ENCODE peak calls at places on chromosomes 16 and 17, in seven cellular contexts. T, V, L, E, D, F and W are unnamed samples.

GRCh38 chr16:4979164-4979563 is 21.0 kb downstream of the SEC14L5 start:
- DNase-seq in T (no peak), V (no peak), L (no peak), E (no peak), D (no peak), F (no peak), W (no peak)

GRCh38 chr16:57517397-57518367 is 18.7 kb downstream of the CCDC102A start:
- DNase-seq in T (no peak), V (no peak), L (no peak), E (no peak), D (no peak), F (no peak), W (no peak)

GRCh38 chr17:74078363-74078762 is 125.1 kb upstream of the RPL38 start:
- DNase-seq in T (no peak), V (no peak), L (no peak), E (no peak), D (no peak), F (no peak), W (no peak)

GRCh38 chr17:16639438-16639837 is 14.2 kb downstream of the ZNF624 start:
- DNase-seq in T (peak), V (no peak), L (no peak), E (no peak), D (no peak), F (no peak), W (no peak)

GRCh38 chr16:16991711-16992110 is 479.0 kb downstream of the XYLT1 start:
- DNase-seq in T (no peak), V (no peak), L (no peak), E (no peak), D (no peak), F (no peak), W (no peak)

GRCh38 chr17:37131064-37131463 is 182.3 kb downstream of the AATF start:
- DNase-seq in T (no peak), V (no peak), L (no peak), E (no peak), D (no peak), F (no peak), W (no peak)

GRCh38 chr16:11836653-11837244 is 14.6 kb downstream of the RSL1D1 start:
- DNase-seq in T (no peak), V (no peak), L (no peak), E (no peak), D (no peak), F (no peak), W (peak)

GRCh38 chr17:5003214-5003867 is 5.6 kb downstream of the KIF1C start:
- DNase-seq in T (no peak), V (no peak), L (no peak), E (no peak), D (no peak), F (no peak), W (no peak)

GRCh38 chr17:145671-146541 is 8.5 kb downstream of the SCGB1C2 start:
- DNase-seq in T (no peak), V (no peak), L (peak), E (peak), D (no peak), F (peak), W (peak)

GRCh38 chr16:13402601-13403000 is 501.2 kb downstream of the SHISA9 start:
- DNase-seq in T (no peak), V (no peak), L (no peak), E (no peak), D (no peak), F (no peak), W (no peak)

GRCh38 chr16:27241658-27242057 is 26.9 kb downstream of the NSMCE1 start:
- DNase-seq in T (no peak), V (no peak), L (peak), E (peak), D (no peak), F (no peak), W (no peak)

GRCh38 chr16:50276801-50277560 is 10.6 kb downstream of the ADCY7 start:
- DNase-seq in T (peak), V (no peak), L (no peak), E (no peak), D (no peak), F (no peak), W (no peak)

GRCh38 chr17:8105957-8106398 is 12.3 kb downstream of the ALOXE3 start:
- DNase-seq in T (no peak), V (no peak), L (no peak), E (no peak), D (no peak), F (no peak), W (no peak)

GRCh38 chr17:43874293-43874692 is 27.3 kb downstream of the CD300LG start:
- DNase-seq in T (no peak), V (peak), L (no peak), E (peak), D (no peak), F (no peak), W (no peak)

GRCh38 chr16:21300309-21301167 is 22.4 kb upstream of the CRYM start:
- DNase-seq in T (peak), V (peak), L (peak), E (peak), D (peak), F (peak), W (peak)

GRCh38 chr16:58815188-58815888 is 81.2 kb upstream of the GOT2 start:
- DNase-seq in T (no peak), V (no peak), L (no peak), E (no peak), D (no peak), F (no peak), W (no peak)

GRCh38 chr17:19382581-19383444 is 4.2 kb downstream of the MFAP4 start:
- DNase-seq in T (no peak), V (no peak), L (no peak), E (no peak), D (no peak), F (no peak), W (peak)

GRCh38 chr17:79657036-79657435 is 46.2 kb upstream of the RBFOX3 start:
- DNase-seq in T (no peak), V (no peak), L (no peak), E (no peak), D (no peak), F (peak), W (no peak)

GRCh38 chr17:39194089-39194984 is 3.1 kb downstream of the CACNB1 start:
- DNase-seq in T (peak), V (peak), L (peak), E (no peak), D (peak), F (no peak), W (no peak)

GRCh38 chr16:11078812-11079459 is 134.6 kb downstream of the CLEC16A start:
- DNase-seq in T (no peak), V (peak), L (no peak), E (no peak), D (peak), F (no peak), W (no peak)

GRCh38 chr16:9308300-9309209 is 217.1 kb downstream of the HAPSTR1 start:
- DNase-seq in T (no peak), V (peak), L (no peak), E (no peak), D (no peak), F (no peak), W (no peak)

GRCh38 chr16:51701025-51701424 is 550.0 kb upstream of the SALL1 start:
- DNase-seq in T (no peak), V (no peak), L (no peak), E (no peak), D (no peak), F (no peak), W (no peak)

GRCh38 chr17:17130077-17130844 is 75.9 kb downstream of the PLD6 start:
- DNase-seq in T (no peak), V (no peak), L (no peak), E (no peak), D (no peak), F (no peak), W (no peak)

GRCh38 chr17:64354824-64355535 is 35.7 kb downstream of the PECAM1 start:
- DNase-seq in T (no peak), V (no peak), L (no peak), E (no peak), D (no peak), F (no peak), W (no peak)

GRCh38 chr17:65401581-65401980 is 159.9 kb downstream of the AXIN2 start:
- DNase-seq in T (no peak), V (no peak), L (no peak), E (no peak), D (no peak), F (no peak), W (no peak)

GRCh38 chr17:13757871-13758270 is 156.1 kb upstream of the HS3ST3A1 start:
- DNase-seq in T (no peak), V (no peak), L (no peak), E (no peak), D (no peak), F (no peak), W (no peak)

GRCh38 chr17:61669522-61669921 is 78.5 kb upstream of the NACA2 start:
- DNase-seq in T (no peak), V (no peak), L (no peak), E (no peak), D (no peak), F (no peak), W (no peak)

GRCh38 chr16:87051526-87052320 is 265.5 kb downstream of the C16orf95 start:
- DNase-seq in T (no peak), V (no peak), L (no peak), E (no peak), D (no peak), F (no peak), W (no peak)

GRCh38 chr16:57982345-57982744 is 11.4 kb upstream of the CNGB1 start:
- DNase-seq in T (no peak), V (no peak), L (no peak), E (no peak), D (no peak), F (no peak), W (no peak)

GRCh38 chr16:67516296-67517177 is 12.1 kb upstream of the RIPOR1 start:
- DNase-seq in T (no peak), V (no peak), L (no peak), E (no peak), D (no peak), F (no peak), W (no peak)

GRCh38 chr16:4580245-4580644 is 24.1 kb downstream of the C16orf96 start:
- DNase-seq in T (no peak), V (no peak), L (no peak), E (no peak), D (no peak), F (no peak), W (no peak)

GRCh38 chr16:84992700-84993075 is 18.6 kb downstream of the ZDHHC7 start:
- DNase-seq in T (no peak), V (no peak), L (no peak), E (no peak), D (no peak), F (no peak), W (no peak)

GRCh38 chr16:56600398-56600999 is 7.9 kb upstream of the MT2A start:
- DNase-seq in T (peak), V (no peak), L (no peak), E (peak), D (peak), F (no peak), W (no peak)

GRCh38 chr17:72381597-72382397 is 261.0 kb downstream of the SOX9 start:
- DNase-seq in T (no peak), V (no peak), L (no peak), E (no peak), D (peak), F (no peak), W (no peak)

GRCh38 chr17:60993497-60993896 is 315.8 kb downstream of the BCAS3 start:
- DNase-seq in T (no peak), V (no peak), L (no peak), E (no peak), D (no peak), F (no peak), W (no peak)

GRCh38 chr17:37826497-37827115 is 81.7 kb upstream of the HNF1B start:
- DNase-seq in T (no peak), V (no peak), L (peak), E (no peak), D (no peak), F (no peak), W (peak)

GRCh38 chr16:79599256-79599836 is 1.2 kb downstream of the MAF start:
- DNase-seq in T (no peak), V (no peak), L (no peak), E (no peak), D (peak), F (no peak), W (peak)

GRCh38 chr17:76188213-76189060 is 47.4 kb upstream of the FOXJ1 start:
- DNase-seq in T (no peak), V (no peak), L (no peak), E (no peak), D (no peak), F (no peak), W (no peak)
- TF ChIP-seq CTCF in T (no peak), V (no peak), L (no peak), E (no peak), D (no peak), F (no peak), W (no peak)

DNA sequence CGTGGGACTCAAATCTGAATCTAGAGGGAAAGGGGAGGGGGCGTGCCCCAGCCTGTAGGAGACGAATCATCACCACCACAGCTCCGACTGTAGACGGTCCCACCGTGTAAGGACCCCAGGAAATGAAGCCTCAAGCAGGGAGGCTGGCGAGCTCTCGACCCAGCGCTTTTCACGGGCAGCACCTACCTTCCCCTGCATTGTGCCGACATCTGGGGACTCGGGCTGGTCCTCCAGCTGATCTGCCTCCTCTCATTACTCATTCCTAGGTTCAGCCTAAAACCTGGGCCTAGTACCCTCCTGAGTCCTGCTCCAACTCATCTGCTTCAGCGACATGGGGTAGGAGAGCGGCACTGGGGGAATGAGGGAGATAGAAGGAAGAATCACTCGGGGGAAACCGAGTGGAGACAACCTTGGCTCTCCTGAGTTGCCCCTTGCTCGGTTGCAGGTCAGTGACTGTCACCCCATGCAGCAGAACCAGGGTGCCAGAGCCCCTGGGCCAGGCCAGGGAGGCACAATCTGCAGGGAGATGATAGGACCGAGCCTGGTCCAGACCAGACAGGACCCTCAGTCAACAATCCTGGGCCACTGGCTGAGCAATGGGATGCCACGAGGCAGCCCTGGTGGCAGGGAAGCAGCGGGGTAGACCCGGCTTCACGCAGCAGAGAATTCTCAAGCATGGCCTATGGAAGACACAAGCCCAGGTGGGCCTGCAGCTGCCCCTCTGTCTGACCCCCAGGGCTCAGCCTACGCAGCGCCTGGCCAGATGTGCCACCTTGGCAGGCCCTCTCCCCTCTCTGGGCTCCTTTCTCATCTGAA is 833 bp upstream of the BCAR1 start:
- DNase-seq in T (no peak), V (no peak), L (no peak), E (no peak), D (no peak), F (no peak), W (peak)
- H3K4me3 ChIP-seq in T (peak), V (peak), L (peak), E (peak), D (no peak), F (peak), W (peak)

GRCh38 chr17:59696682-59697277 is 10.4 kb downstream of the PTRH2 start:
- DNase-seq in T (no peak), V (no peak), L (no peak), E (no peak), D (no peak), F (no peak), W (no peak)
- TF ChIP-seq POLR2AphosphoS5 in T (peak), V (peak), L (no peak), E (no peak), D (peak), F (no peak), W (no peak)

GRCh38 chr17:81042606-81043005 is 7.7 kb downstream of the BAIAP2 start:
- DNase-seq in T (no peak), V (no peak), L (no peak), E (no peak), D (peak), F (no peak), W (no peak)

GRCh38 chr17:81039096-81039495 is 4.1 kb downstream of the BAIAP2 start:
- DNase-seq in T (no peak), V (no peak), L (no peak), E (no peak), D (no peak), F (no peak), W (peak)

GRCh38 chr17:81039854-81040758 is 5.2 kb downstream of the BAIAP2 start:
- DNase-seq in T (no peak), V (no peak), L (no peak), E (no peak), D (no peak), F (no peak), W (no peak)

GRCh38 chr17:81043319-81043724 is 8.4 kb downstream of the BAIAP2 start:
- DNase-seq in T (no peak), V (no peak), L (no peak), E (no peak), D (no peak), F (no peak), W (peak)

GRCh38 chr17:81040791-81041337 is 5.9 kb downstream of the BAIAP2 start:
- DNase-seq in T (peak), V (no peak), L (no peak), E (no peak), D (peak), F (no peak), W (no peak)
- TF ChIP-seq CTCF in T (peak), V (peak), L (peak), E (no peak), D (peak), F (peak), W (peak)